ENCODE peak calls at places on chromosome 3, in four cellular contexts. One of them, this sample, is unnamed.

GRCh38 chr3:14900881-14901873 is 46.2 kb upstream of the NR2C2 start:
- DNase-seq in GM12865: no peak
- DNase-seq in NCI-H69: no peak
- DNase-seq in GM20000: no peak
- DNase-seq in this sample: no peak

GRCh38 chr3:127781411-127782001 is 40.8 kb downstream of the MGLL start:
- DNase-seq in NCI-H69: no peak
- DNase-seq in GM12865: no peak
- DNase-seq in GM20000: no peak
- DNase-seq in this sample: peak

GRCh38 chr3:161273589-161274218 is 52.6 kb downstream of the NMD3 start:
- DNase-seq in GM20000: no peak
- DNase-seq in NCI-H69: peak
- DNase-seq in GM12865: peak
- DNase-seq in this sample: no peak

GRCh38 chr3:59862686-59863085 is 812.9 kb upstream of the CFAP20DC start:
- DNase-seq in GM20000: no peak
- DNase-seq in GM12865: no peak
- DNase-seq in NCI-H69: no peak
- DNase-seq in this sample: no peak

GRCh38 chr3:62662680-62663079 is 212.5 kb downstream of the CADPS start:
- DNase-seq in GM20000: no peak
- DNase-seq in NCI-H69: no peak
- DNase-seq in GM12865: no peak
- DNase-seq in this sample: no peak

GRCh38 chr3:177195242-177195940 is 1.9 kb downstream of the TBL1XR1 start:
- DNase-seq in NCI-H69: peak
- DNase-seq in GM12865: peak
- DNase-seq in GM20000: no peak
- DNase-seq in this sample: peak

GRCh38 chr3:157329541-157329940 is 107.1 kb upstream of the PTX3 start:
- DNase-seq in GM20000: no peak
- DNase-seq in GM12865: no peak
- DNase-seq in NCI-H69: no peak
- DNase-seq in this sample: no peak

GRCh38 chr3:44976002-44976815 is at the start of the genes EXOSC7 and ZDHHC3:
- DNase-seq in GM20000: peak
- DNase-seq in NCI-H69: peak
- DNase-seq in GM12865: peak
- DNase-seq in this sample: peak

GRCh38 chr3:55690746-55691540 is 203.8 kb upstream of the WNT5A start:
- DNase-seq in GM12865: peak
- DNase-seq in NCI-H69: peak
- DNase-seq in GM20000: peak
- DNase-seq in this sample: no peak

GRCh38 chr3:15207836-15208504 is 1.9 kb downstream of the CAPN7 start:
- DNase-seq in GM12865: no peak
- DNase-seq in NCI-H69: no peak
- DNase-seq in GM20000: no peak
- DNase-seq in this sample: no peak

GRCh38 chr3:113898892-113899291 is 48.9 kb upstream of the ZDHHC23 start:
- DNase-seq in NCI-H69: no peak
- DNase-seq in GM12865: no peak
- DNase-seq in GM20000: no peak
- DNase-seq in this sample: no peak

GRCh38 chr3:126671521-126671920 is 16.6 kb upstream of the TXNRD3 start:
- DNase-seq in GM12865: peak
- DNase-seq in GM20000: no peak
- DNase-seq in NCI-H69: no peak
- DNase-seq in this sample: no peak

GRCh38 chr3:79922633-79923032 is 154.8 kb upstream of the ROBO1 start:
- DNase-seq in GM20000: no peak
- DNase-seq in GM12865: no peak
- DNase-seq in NCI-H69: no peak
- DNase-seq in this sample: no peak

GRCh38 chr3:172530101-172530561 is 6.9 kb upstream of the TNFSF10 start:
- DNase-seq in NCI-H69: no peak
- DNase-seq in GM20000: no peak
- DNase-seq in GM12865: no peak
- DNase-seq in this sample: no peak

GRCh38 chr3:127754411-127755304 is 67.7 kb downstream of the MGLL start:
- DNase-seq in GM20000: peak
- DNase-seq in GM12865: peak
- DNase-seq in NCI-H69: no peak
- DNase-seq in this sample: no peak

GRCh38 chr3:29277249-29277648 is 3.6 kb upstream of the RBMS3 start:
- DNase-seq in GM12865: no peak
- DNase-seq in NCI-H69: no peak
- DNase-seq in GM20000: no peak
- DNase-seq in this sample: no peak

GRCh38 chr3:17207019-17207418 is 322.3 kb downstream of the PLCL2 start:
- DNase-seq in NCI-H69: no peak
- DNase-seq in GM20000: no peak
- DNase-seq in GM12865: no peak
- DNase-seq in this sample: no peak

GRCh38 chr3:177703788-177704187 is 506.5 kb upstream of the TBL1XR1 start:
- DNase-seq in GM12865: no peak
- DNase-seq in GM20000: no peak
- DNase-seq in NCI-H69: no peak
- DNase-seq in this sample: no peak

GRCh38 chr3:131361464-131362421 is 19.8 kb upstream of the NUDT16 start:
- DNase-seq in GM12865: no peak
- DNase-seq in NCI-H69: peak
- DNase-seq in GM20000: peak
- DNase-seq in this sample: peak

GRCh38 chr3:13569201-13569600 is 20.3 kb downstream of the FBLN2 start:
- DNase-seq in GM12865: no peak
- DNase-seq in NCI-H69: no peak
- DNase-seq in GM20000: no peak
- DNase-seq in this sample: no peak

GRCh38 chr3:108235290-108235689 is 13.1 kb upstream of the IFT57 start:
- DNase-seq in GM12865: no peak
- DNase-seq in NCI-H69: peak
- DNase-seq in GM20000: no peak
- DNase-seq in this sample: no peak

GRCh38 chr3:59502806-59503205 is 453.0 kb upstream of the CFAP20DC start:
- DNase-seq in GM20000: no peak
- DNase-seq in GM12865: no peak
- DNase-seq in NCI-H69: no peak
- DNase-seq in this sample: no peak

GRCh38 chr3:11053926-11054503 is 61.5 kb downstream of the SLC6A1 start:
- DNase-seq in NCI-H69: no peak
- DNase-seq in GM12865: no peak
- DNase-seq in GM20000: no peak
- DNase-seq in this sample: no peak

GRCh38 chr3:15241341-15241740 is 35.3 kb downstream of the CAPN7 start:
- DNase-seq in NCI-H69: peak
- DNase-seq in GM12865: peak
- DNase-seq in GM20000: peak
- DNase-seq in this sample: no peak

GRCh38 chr3:170689218-170689874 is 103.5 kb upstream of the SLC7A14 start:
- DNase-seq in GM20000: no peak
- DNase-seq in GM12865: no peak
- DNase-seq in NCI-H69: peak
- DNase-seq in this sample: no peak

GRCh38 chr3:115287198-115287597 is 140.1 kb upstream of the ZBTB20 start:
- DNase-seq in GM12865: no peak
- DNase-seq in GM20000: no peak
- DNase-seq in NCI-H69: no peak
- DNase-seq in this sample: no peak

GRCh38 chr3:123803521-123803920 is 80.6 kb downstream of the MYLK start:
- DNase-seq in GM12865: no peak
- DNase-seq in GM20000: no peak
- DNase-seq in NCI-H69: no peak
- DNase-seq in this sample: no peak

GRCh38 chr3:40020689-40021088 is 211.3 kb downstream of the MYRIP start:
- DNase-seq in GM20000: no peak
- DNase-seq in GM12865: no peak
- DNase-seq in NCI-H69: no peak
- DNase-seq in this sample: no peak

GRCh38 chr3:176275538-176275937 is 921.7 kb downstream of the TBL1XR1 start:
- DNase-seq in GM20000: no peak
- DNase-seq in NCI-H69: no peak
- DNase-seq in GM12865: no peak
- DNase-seq in this sample: no peak

GRCh38 chr3:24829632-24830229 is 335.1 kb upstream of the THRB start:
- DNase-seq in NCI-H69: peak
- DNase-seq in GM12865: no peak
- DNase-seq in GM20000: no peak
- DNase-seq in this sample: no peak

GRCh38 chr3:141929341-141929995 is 53.0 kb downstream of the ATP1B3 start:
- DNase-seq in NCI-H69: no peak
- DNase-seq in GM12865: no peak
- DNase-seq in GM20000: no peak
- DNase-seq in this sample: peak